ENCODE peak calls at places on chromosomes 7 and 10, in four cellular contexts. I is dorsolateral prefrontal cortex, Y is fibroblast of lung, C is Panc1. Q is an unnamed sample.
A peak's percentile ranks its signal among the peaks of the same experiment; 100 is the strongest.

GRCh38 chr7:3683886-3684539 is 383.0 kb downstream of the SDK1 start:
- DNase-seq in Y (no peak), I (no peak), C (no peak), Q (no peak)

GRCh38 chr7:116691664-116692063 is 19.7 kb downstream of the MET start:
- DNase-seq in Y (peak; percentile 59), C (no peak), I (no peak), Q (peak; percentile 61)

GRCh38 chr10:97713351-97713827 is at the start of gene MARVELD1:
- DNase-seq in Y (peak; percentile 83), I (no peak), C (no peak), Q (peak; percentile 63)

GRCh38 chr7:76315372-76315771 is 12.9 kb downstream of the HSPB1 start:
- DNase-seq in Y (no peak), I (no peak), C (no peak), Q (no peak)

GRCh38 chr7:16393862-16394422 is 27.4 kb downstream of the CRPPA start:
- DNase-seq in Y (no peak), C (no peak), I (no peak), Q (no peak)

GRCh38 chr10:21292763-21293517 is 232.5 kb downstream of the SKIDA1 start:
- DNase-seq in C (no peak), Y (peak; percentile 99), I (no peak), Q (peak; percentile 92)

GRCh38 chr7:102829075-102829474 is 80.3 kb downstream of the FAM185A start:
- DNase-seq in Y (no peak), I (no peak), C (no peak), Q (no peak)

GRCh38 chr10:86759073-86759672 is 2.8 kb downstream of the BMPR1A start:
- DNase-seq in Y (no peak), C (no peak), I (no peak), Q (no peak)

GRCh38 chr7:77289387-77289786 is 89.8 kb upstream of the FGL2 start:
- DNase-seq in Y (no peak), C (no peak), I (no peak), Q (no peak)

GRCh38 chr10:116774728-116775151 is 32.4 kb upstream of the HSPA12A start:
- DNase-seq in C (no peak), I (no peak), Y (no peak), Q (peak; percentile 80)

GRCh38 chr10:78869508-78870439 is 199.0 kb upstream of the ZMIZ1 start:
- DNase-seq in Y (no peak), I (no peak), C (no peak), Q (no peak)

GRCh38 chr7:33495207-33495606 is 365.8 kb downstream of the BBS9 start:
- DNase-seq in I (no peak), Y (peak; percentile 86), C (no peak), Q (peak; percentile 10)

GRCh38 chr7:33494473-33494872 is 365.1 kb downstream of the BBS9 start:
- DNase-seq in Y (no peak), I (no peak), C (no peak), Q (no peak)
- TF ChIP-seq CTCF in Y (no peak), I (no peak), C (no peak), Q (no peak)

GRCh38 chr10:88249450-88249849 is 333.7 kb downstream of the RNLS start:
- DNase-seq in I (no peak), Y (peak; percentile 37), C (no peak), Q (peak; percentile 64)

GRCh38 chr10:88243202-88243744 is 339.8 kb downstream of the RNLS start:
- DNase-seq in Y (no peak), C (no peak), I (no peak), Q (no peak)

GRCh38 chr10:88243847-88244730 is 339.0 kb downstream of the RNLS start:
- DNase-seq in I (no peak), C (no peak), Y (peak; percentile 81), Q (no peak)

GRCh38 chr10:88244781-88245350 is 338.3 kb downstream of the RNLS start:
- DNase-seq in I (no peak), Y (no peak), C (no peak), Q (no peak)

GRCh38 chr10:88245974-88246511 is 337.1 kb downstream of the RNLS start:
- DNase-seq in Y (peak; percentile 89), C (no peak), I (no peak), Q (no peak)
- H3K4me3 ChIP-seq in Y (no peak overlapping the region), C (no peak overlapping the region), I (peak overlapping the region; percentile 33), Q (no peak overlapping the region)

DNA sequence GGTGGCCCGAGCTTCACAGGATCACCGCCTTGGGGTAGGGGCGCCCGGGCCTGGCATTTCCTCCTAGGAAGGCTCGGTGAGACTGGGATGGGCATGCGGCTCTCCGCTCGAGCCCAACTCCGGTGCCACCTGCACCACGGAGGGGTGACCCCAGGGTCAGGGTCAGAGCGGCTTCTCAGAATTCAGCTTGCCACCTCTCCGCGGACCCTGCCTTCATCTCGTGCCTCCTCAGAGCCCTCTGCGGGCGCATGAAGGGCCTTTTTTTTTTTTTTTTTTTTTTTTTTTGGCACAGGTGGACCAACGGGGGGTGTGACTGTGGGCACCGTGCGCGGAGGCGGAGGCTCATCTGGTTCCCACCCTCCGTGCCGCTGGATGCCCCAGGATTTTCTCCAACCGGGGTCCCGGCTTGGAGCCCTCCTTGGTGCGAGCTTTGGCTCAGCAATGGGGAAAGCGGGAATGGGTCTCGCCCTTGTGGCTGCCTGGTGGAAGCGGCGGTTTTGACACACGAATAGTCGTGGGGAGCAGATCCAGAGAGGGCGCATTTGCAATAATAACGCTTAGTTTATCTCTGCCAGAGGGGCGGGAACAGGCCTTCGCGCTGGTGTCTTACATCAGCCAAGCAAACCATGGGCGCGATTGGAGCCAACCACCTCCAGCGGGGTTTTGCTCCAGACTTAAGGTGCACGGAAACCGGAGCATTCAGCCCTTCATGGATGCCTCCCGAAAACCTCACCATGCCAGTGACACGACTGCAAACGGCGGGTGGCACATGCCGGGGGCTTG is 5.0 kb upstream of the TNRC18 start:
- DNase-seq in C (no peak), I (peak; percentile 77), Y (peak; percentile 92), Q (peak; percentile 76)
- TF ChIP-seq CTCF in C (no peak), I (no peak), Y (peak; percentile 17), Q (no peak)

DNA sequence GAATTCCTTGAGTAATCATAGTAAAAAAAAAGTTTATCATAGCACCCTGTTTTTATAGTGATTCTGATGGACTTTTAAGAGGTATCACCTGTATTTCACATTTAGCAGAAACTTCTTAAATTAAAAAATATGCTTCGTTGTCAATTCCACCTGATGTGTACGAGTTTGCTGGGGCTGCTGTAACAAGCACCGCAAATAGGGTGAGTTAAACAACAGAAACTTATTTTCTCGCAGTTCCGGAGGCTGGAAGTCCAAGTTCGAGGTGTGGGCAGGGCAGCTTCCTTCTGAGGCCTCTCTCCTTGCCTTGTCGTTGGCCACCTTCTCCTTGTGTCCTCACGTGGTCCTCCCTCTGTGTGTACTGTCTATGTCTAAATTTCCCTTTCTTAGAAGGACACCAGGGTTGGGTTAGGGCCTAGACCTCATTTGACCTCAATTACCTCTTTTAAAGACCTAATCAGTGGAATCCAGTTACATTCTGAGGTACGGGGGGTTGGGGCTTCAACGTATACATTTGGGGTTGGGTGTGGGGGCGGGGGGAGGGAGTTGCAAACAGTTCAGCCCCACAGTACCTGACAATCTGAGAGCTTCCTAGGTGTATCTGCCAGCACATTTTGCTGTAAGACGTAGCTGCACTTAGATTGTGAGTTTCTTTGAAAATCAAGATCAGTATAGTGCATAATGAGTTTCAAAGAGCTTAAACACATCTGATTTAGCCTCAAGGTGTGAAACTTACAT is 72.7 kb downstream of the RBM33 start:
- DNase-seq in Y (no peak), I (no peak), C (no peak), Q (no peak)
- H3K4me3 ChIP-seq in Y (no peak overlapping the region), I (no peak overlapping the region), C (no peak overlapping the region), Q (no peak overlapping the region)

GRCh38 chr10:126459032-126459831 is 71.0 kb upstream of the ADAM12 start:
- DNase-seq in I (no peak), C (no peak), Y (peak; percentile 91), Q (peak; percentile 68)
- TF ChIP-seq CTCF in I (no peak), C (no peak), Y (peak; percentile 57), Q (no peak)

GRCh38 chr10:123683865-123684264 is 17.7 kb downstream of the GPR26 start:
- DNase-seq in I (no peak), C (no peak), Y (no peak), Q (no peak)

GRCh38 chr10:123681285-123681684 is 15.1 kb downstream of the GPR26 start:
- DNase-seq in I (no peak), Y (no peak), C (no peak), Q (no peak)

GRCh38 chr10:123682477-123682876 is 16.3 kb downstream of the GPR26 start:
- DNase-seq in Y (no peak), C (no peak), I (no peak), Q (no peak)

GRCh38 chr10:123685260-123685659 is 19.1 kb downstream of the GPR26 start:
- DNase-seq in Y (no peak), C (no peak), I (no peak), Q (no peak)

GRCh38 chr10:123683459-123683858 is 17.3 kb downstream of the GPR26 start:
- DNase-seq in C (no peak), I (no peak), Y (no peak), Q (no peak)
- H3K4me3 ChIP-seq in C (no peak overlapping the region), I (no peak overlapping the region), Y (no peak overlapping the region), Q (no peak overlapping the region)

GRCh38 chr7:151631968-151632749 is 112.5 kb upstream of the RHEB start:
- DNase-seq in I (peak; percentile 70), Y (peak; percentile 74), C (no peak), Q (peak; percentile 74)
- TF ChIP-seq CTCF in I (no peak), Y (peak; percentile 2), C (peak; percentile 88), Q (no peak)